ENCODE peak calls at places on chromosome 11, in seven cellular contexts. P, D, U, F, Z, Q and Y are unnamed samples. For H3K9me2 and H3K9me3, the result is how much of the 10 kb centered on the place peaks cover.

GRCh38 chr11:18012906-18013781 is at the start of gene SERGEF:
- DNase-seq in P (peak), D (peak), Z (peak), U (peak), Q (peak), F (peak), Y (peak)

GRCh38 chr11:70474710-70475109 is 76.4 kb downstream of the CTTN start:
- DNase-seq in F (no peak), Z (no peak), Q (no peak), P (no peak), D (no peak), U (no peak), Y (no peak)

GRCh38 chr11:38718049-38718448 is 2120.0 kb upstream of the RAG2 start:
- DNase-seq in F (no peak), P (no peak), Q (peak), Z (peak), U (no peak), D (no peak), Y (no peak)

GRCh38 chr11:15720460-15720859 is 605.7 kb downstream of the INSC start:
- DNase-seq in Q (no peak), U (no peak), Z (no peak), P (no peak), F (no peak), D (no peak), Y (no peak)

GRCh38 chr11:20854214-20854613 is 184.8 kb downstream of the NELL1 start:
- DNase-seq in U (no peak), P (no peak), F (peak), D (no peak), Z (peak), Q (no peak), Y (no peak)

GRCh38 chr11:111602865-111603632 is 800 bp downstream of the SIK2 start:
- DNase-seq in P (peak), Q (peak), F (peak), Z (peak), D (peak), U (no peak), Y (peak)

GRCh38 chr11:102620858-102621561 is 4.1 kb downstream of the MMP20 start:
- DNase-seq in P (peak), Z (no peak), D (peak), U (no peak), F (no peak), Q (no peak), Y (no peak)

GRCh38 chr11:77159219-77159936 is 31.3 kb downstream of the MYO7A start:
- DNase-seq in P (no peak), Q (no peak), Z (no peak), U (no peak), D (no peak), F (no peak), Y (no peak)

GRCh38 chr11:72719551-72719950 is 32.7 kb downstream of the ARAP1 start:
- DNase-seq in F (peak), Z (no peak), Q (no peak), U (no peak), P (no peak), D (no peak), Y (no peak)

GRCh38 chr11:78798567-78799170 is 224.0 kb upstream of the NARS2 start:
- DNase-seq in Q (no peak), D (peak), P (peak), U (peak), Z (peak), F (peak), Y (peak)

GRCh38 chr11:93740802-93741093 is 547 bp downstream of the TAF1D start:
- DNase-seq in D (peak), F (peak), U (no peak), Z (peak), Q (peak), P (peak), Y (peak)

GRCh38 chr11:117807482-117808272 is 10.7 kb upstream of the DSCAML1 start:
- DNase-seq in D (peak), P (peak), Z (peak), U (peak), Q (no peak), F (peak), Y (peak)

GRCh38 chr11:88377661-88378060 is 40.1 kb upstream of the CTSC start:
- DNase-seq in P (no peak), U (no peak), D (no peak), Z (no peak), F (no peak), Q (no peak), Y (no peak)

GRCh38 chr11:132898676-132899075 is 633.6 kb downstream of the OPCML start:
- DNase-seq in U (no peak), D (no peak), Z (no peak), F (no peak), Q (no peak), P (no peak), Y (no peak)
- H3K9me2 ChIP-seq in U (under half), D (under half), Z (under half), F (under half), Q (under half), P (under half), Y (under half)

DNA sequence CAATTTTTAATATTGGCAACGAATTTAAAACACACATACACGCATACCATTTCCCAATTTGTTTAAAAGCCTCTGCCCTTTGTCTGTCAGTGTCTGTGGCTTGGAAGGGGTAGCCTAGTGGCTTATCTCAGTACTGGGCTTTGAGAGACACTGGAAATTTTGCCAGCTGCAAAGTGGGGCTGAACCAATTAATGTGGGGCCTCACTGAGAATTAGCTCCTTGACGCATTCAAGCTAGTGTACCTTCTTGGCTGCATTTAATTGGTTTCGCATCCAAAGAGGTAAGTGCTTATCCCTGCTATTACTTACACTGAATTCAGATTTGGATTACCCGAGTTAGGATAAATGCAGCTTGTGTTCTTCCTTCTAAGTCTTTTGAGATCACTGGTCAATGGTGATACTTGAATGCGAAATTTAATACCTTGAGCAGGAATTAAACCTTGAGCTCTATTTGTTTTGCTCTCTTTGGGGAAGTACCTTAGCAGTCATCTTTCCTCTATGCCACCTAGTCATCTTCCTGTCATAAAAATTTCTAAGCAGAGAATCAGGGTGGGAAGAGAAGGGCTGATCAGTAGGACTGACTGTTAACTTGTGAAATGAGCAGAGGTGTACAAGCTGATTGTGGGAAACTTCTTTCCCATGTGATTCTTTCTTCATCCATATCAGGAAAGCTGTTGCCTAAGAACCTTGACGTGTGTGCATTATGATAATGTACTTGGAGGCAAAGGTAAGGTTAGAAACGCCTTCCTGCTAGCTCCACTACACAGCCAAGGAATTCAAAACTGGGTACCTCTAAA is 187.7 kb upstream of the E2F8 start:
- DNase-seq in Q (peak), F (no peak), D (no peak), P (no peak), U (no peak), Z (peak), Y (peak)
- H2AFZ ChIP-seq in Q (no peak), F (no peak), D (no peak), P (peak), U (no peak), Z (no peak), Y (no peak)

GRCh38 chr11:55701429-55701828 is 39.4 kb downstream of the OR4C6 start:
- DNase-seq in Z (no peak), F (no peak), U (no peak), D (no peak), P (no peak), Q (no peak), Y (no peak)

DNA sequence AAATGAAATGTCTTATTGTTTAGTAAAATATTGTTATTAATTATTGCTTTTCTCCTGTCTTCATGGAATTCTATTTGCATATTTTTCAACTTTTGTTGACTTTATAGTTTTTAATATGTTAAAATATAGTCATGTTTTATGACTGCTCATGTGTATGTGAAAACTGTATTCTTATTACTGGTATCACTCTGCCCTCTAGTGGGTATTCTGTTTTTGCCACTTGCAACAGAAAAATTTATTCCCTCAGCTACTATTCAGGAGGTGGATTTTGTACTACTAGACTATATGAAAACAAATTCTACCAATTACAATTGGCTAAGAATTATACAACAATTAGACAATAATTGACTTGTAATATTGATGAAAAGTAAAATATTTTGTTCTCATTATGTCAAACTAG is 45.0 kb downstream of the OR4C6 start:
- DNase-seq in Q (no peak), Z (peak), D (peak), U (no peak), F (peak), P (peak), Y (peak)
- H3K9me3 ChIP-seq in Q (under half), Z (under half), D (under half), U (under half), F (under half), P (under half), Y (under half)

GRCh38 chr11:126433244-126433846 is 77.9 kb downstream of the ST3GAL4 start:
- DNase-seq in Z (no peak), P (no peak), F (no peak), Q (no peak), D (no peak), U (no peak), Y (no peak)
- H3K9me2 ChIP-seq in Z (under half), P (under half), F (under half), Q (under half), D (under half), U (under half), Y (under half)

GRCh38 chr11:8110396-8110795 is 29.4 kb downstream of the TUB start:
- DNase-seq in Q (no peak), U (no peak), D (no peak), Z (no peak), F (no peak), P (no peak), Y (no peak)
- H2AFZ ChIP-seq in Q (no peak), U (no peak), D (no peak), Z (no peak), F (no peak), P (no peak), Y (no peak)